ENCODE peak calls at places on chromosomes 12 and 14, in ten cellular contexts. One of them, this sample, is unnamed.

GRCh38 chr14:100302616-100303015 is 3.6 kb downstream of the SLC25A29 start:
- DNase-seq in tibial artery: no peak
- DNase-seq in K562: no peak
- DNase-seq in foreskin fibroblast: no peak
- DNase-seq in uterus: no peak
- DNase-seq in Peyer's patch: no peak
- DNase-seq in MM.1S: no peak
- DNase-seq in GM12865: no peak
- DNase-seq in endothelial cell: no peak
- DNase-seq in fibroblast of pulmonary artery: no peak
- DNase-seq in this sample: no peak

GRCh38 chr14:31926123-31926522 is 151.0 kb upstream of the ARHGAP5 start:
- DNase-seq in tibial artery: no peak
- DNase-seq in uterus: no peak
- DNase-seq in Peyer's patch: no peak
- DNase-seq in fibroblast of pulmonary artery: peak; percentile 66
- DNase-seq in GM12865: peak; percentile 58
- DNase-seq in foreskin fibroblast: peak; percentile 64
- DNase-seq in MM.1S: peak; percentile 48
- DNase-seq in K562: peak; percentile 29
- DNase-seq in endothelial cell: no peak
- DNase-seq in this sample: peak; percentile 52

GRCh38 chr14:94722397-94722796 is 47.5 kb downstream of the GSC start:
- DNase-seq in GM12865: no peak
- DNase-seq in MM.1S: no peak
- DNase-seq in foreskin fibroblast: no peak
- DNase-seq in Peyer's patch: no peak
- DNase-seq in tibial artery: no peak
- DNase-seq in endothelial cell: no peak
- DNase-seq in fibroblast of pulmonary artery: no peak
- DNase-seq in K562: no peak
- DNase-seq in uterus: no peak
- DNase-seq in this sample: no peak

GRCh38 chr14:37593496-37594237 is 1.4 kb downstream of the FOXA1 start:
- DNase-seq in GM12865: no peak
- DNase-seq in fibroblast of pulmonary artery: no peak
- DNase-seq in foreskin fibroblast: no peak
- DNase-seq in Peyer's patch: no peak
- DNase-seq in MM.1S: no peak
- DNase-seq in K562: no peak
- DNase-seq in endothelial cell: no peak
- DNase-seq in tibial artery: no peak
- DNase-seq in uterus: no peak
- DNase-seq in this sample: no peak

GRCh38 chr12:112005419-112006395 is 7.3 kb downstream of the TMEM116 start:
- DNase-seq in uterus: no peak
- DNase-seq in Peyer's patch: no peak
- DNase-seq in GM12865: no peak
- DNase-seq in fibroblast of pulmonary artery: no peak
- DNase-seq in foreskin fibroblast: peak; percentile 39
- DNase-seq in K562: peak; percentile 58
- DNase-seq in MM.1S: no peak
- DNase-seq in tibial artery: no peak
- DNase-seq in endothelial cell: no peak
- DNase-seq in this sample: no peak

GRCh38 chr14:68976160-68977067 is 2.7 kb downstream of the ACTN1 start:
- DNase-seq in Peyer's patch: no peak
- DNase-seq in MM.1S: no peak
- DNase-seq in K562: no peak
- DNase-seq in uterus: peak; percentile 75
- DNase-seq in GM12865: no peak
- DNase-seq in foreskin fibroblast: peak; percentile 69
- DNase-seq in fibroblast of pulmonary artery: no peak
- DNase-seq in tibial artery: peak; percentile 94
- DNase-seq in endothelial cell: no peak
- DNase-seq in this sample: no peak

GRCh38 chr14:82438416-82438815 is 904.8 kb upstream of the SEL1L start:
- DNase-seq in foreskin fibroblast: no peak
- DNase-seq in GM12865: no peak
- DNase-seq in Peyer's patch: no peak
- DNase-seq in uterus: no peak
- DNase-seq in K562: no peak
- DNase-seq in fibroblast of pulmonary artery: no peak
- DNase-seq in MM.1S: no peak
- DNase-seq in tibial artery: no peak
- DNase-seq in endothelial cell: no peak
- DNase-seq in this sample: no peak

GRCh38 chr14:89386214-89386886 is 30.7 kb downstream of the FOXN3 start:
- DNase-seq in MM.1S: no peak
- DNase-seq in GM12865: peak; percentile 76
- DNase-seq in tibial artery: no peak
- DNase-seq in K562: no peak
- DNase-seq in Peyer's patch: no peak
- DNase-seq in uterus: no peak
- DNase-seq in endothelial cell: no peak
- DNase-seq in foreskin fibroblast: peak; percentile 67
- DNase-seq in fibroblast of pulmonary artery: no peak
- DNase-seq in this sample: no peak

GRCh38 chr14:100237735-100238418 is 1.1 kb upstream of the YY1 start:
- DNase-seq in tibial artery: peak; percentile 75
- DNase-seq in MM.1S: peak; percentile 47
- DNase-seq in K562: no peak
- DNase-seq in Peyer's patch: peak; percentile 48
- DNase-seq in GM12865: peak; percentile 78
- DNase-seq in uterus: no peak
- DNase-seq in fibroblast of pulmonary artery: peak; percentile 57
- DNase-seq in foreskin fibroblast: peak; percentile 76
- DNase-seq in endothelial cell: peak; percentile 44
- DNase-seq in this sample: peak; percentile 67

GRCh38 chr12:40049268-40049667 is 56.6 kb downstream of the SLC2A13 start:
- DNase-seq in K562: no peak
- DNase-seq in fibroblast of pulmonary artery: no peak
- DNase-seq in MM.1S: peak; percentile 34
- DNase-seq in uterus: no peak
- DNase-seq in Peyer's patch: no peak
- DNase-seq in tibial artery: no peak
- DNase-seq in foreskin fibroblast: no peak
- DNase-seq in endothelial cell: no peak
- DNase-seq in GM12865: no peak
- DNase-seq in this sample: no peak

GRCh38 chr12:112130461-112130998 is 5.2 kb downstream of the TRAFD1 start:
- DNase-seq in MM.1S: peak; percentile 48
- DNase-seq in GM12865: peak; percentile 68
- DNase-seq in K562: no peak
- DNase-seq in Peyer's patch: no peak
- DNase-seq in tibial artery: no peak
- DNase-seq in foreskin fibroblast: no peak
- DNase-seq in endothelial cell: no peak
- DNase-seq in fibroblast of pulmonary artery: no peak
- DNase-seq in uterus: no peak
- DNase-seq in this sample: peak; percentile 55

GRCh38 chr14:69354383-69355154 is 43.5 kb downstream of the ERH start:
- DNase-seq in GM12865: peak; percentile 95
- DNase-seq in foreskin fibroblast: no peak
- DNase-seq in fibroblast of pulmonary artery: no peak
- DNase-seq in uterus: no peak
- DNase-seq in Peyer's patch: peak; percentile 71
- DNase-seq in MM.1S: peak; percentile 87
- DNase-seq in K562: no peak
- DNase-seq in endothelial cell: no peak
- DNase-seq in tibial artery: no peak
- DNase-seq in this sample: peak; percentile 91

GRCh38 chr14:80427101-80427500 is 215.8 kb upstream of the DIO2 start:
- DNase-seq in GM12865: no peak
- DNase-seq in K562: no peak
- DNase-seq in uterus: no peak
- DNase-seq in tibial artery: no peak
- DNase-seq in foreskin fibroblast: peak; percentile 40
- DNase-seq in endothelial cell: no peak
- DNase-seq in MM.1S: no peak
- DNase-seq in fibroblast of pulmonary artery: peak; percentile 46
- DNase-seq in Peyer's patch: no peak
- DNase-seq in this sample: no peak

GRCh38 chr12:20006856-20007255 is 361.5 kb upstream of the PDE3A start:
- DNase-seq in GM12865: no peak
- DNase-seq in K562: no peak
- DNase-seq in endothelial cell: no peak
- DNase-seq in MM.1S: no peak
- DNase-seq in fibroblast of pulmonary artery: no peak
- DNase-seq in uterus: no peak
- DNase-seq in Peyer's patch: no peak
- DNase-seq in foreskin fibroblast: peak; percentile 35
- DNase-seq in tibial artery: no peak
- DNase-seq in this sample: no peak

GRCh38 chr12:109156036-109156435 is 39.6 kb downstream of the ACACB start:
- DNase-seq in tibial artery: no peak
- DNase-seq in K562: no peak
- DNase-seq in MM.1S: no peak
- DNase-seq in GM12865: no peak
- DNase-seq in fibroblast of pulmonary artery: no peak
- DNase-seq in foreskin fibroblast: no peak
- DNase-seq in Peyer's patch: no peak
- DNase-seq in uterus: no peak
- DNase-seq in endothelial cell: no peak
- DNase-seq in this sample: no peak
- TF ChIP-seq CTCF in tibial artery: no peak
- TF ChIP-seq CTCF in K562: no peak
- TF ChIP-seq CTCF in MM.1S: no peak
- TF ChIP-seq CTCF in GM12865: no peak
- TF ChIP-seq CTCF in fibroblast of pulmonary artery: no peak
- TF ChIP-seq CTCF in foreskin fibroblast: no peak
- TF ChIP-seq CTCF in Peyer's patch: no peak
- TF ChIP-seq CTCF in uterus: no peak
- TF ChIP-seq CTCF in endothelial cell: no peak
- TF ChIP-seq CTCF in this sample: no peak

GRCh38 chr12:53465679-53466078 is 13.8 kb downstream of the PCBP2 start:
- DNase-seq in fibroblast of pulmonary artery: no peak
- DNase-seq in tibial artery: no peak
- DNase-seq in Peyer's patch: no peak
- DNase-seq in K562: no peak
- DNase-seq in uterus: no peak
- DNase-seq in endothelial cell: no peak
- DNase-seq in foreskin fibroblast: no peak
- DNase-seq in MM.1S: peak; percentile 56
- DNase-seq in GM12865: no peak
- DNase-seq in this sample: no peak

GRCh38 chr12:53466640-53467039 is 14.7 kb downstream of the PCBP2 start:
- DNase-seq in endothelial cell: no peak
- DNase-seq in uterus: no peak
- DNase-seq in MM.1S: no peak
- DNase-seq in Peyer's patch: no peak
- DNase-seq in foreskin fibroblast: no peak
- DNase-seq in tibial artery: no peak
- DNase-seq in K562: no peak
- DNase-seq in fibroblast of pulmonary artery: no peak
- DNase-seq in GM12865: no peak
- DNase-seq in this sample: no peak

GRCh38 chr12:53462935-53463334 is 11.0 kb downstream of the PCBP2 start:
- DNase-seq in fibroblast of pulmonary artery: no peak
- DNase-seq in GM12865: no peak
- DNase-seq in uterus: no peak
- DNase-seq in Peyer's patch: no peak
- DNase-seq in tibial artery: no peak
- DNase-seq in endothelial cell: no peak
- DNase-seq in foreskin fibroblast: no peak
- DNase-seq in MM.1S: peak; percentile 57
- DNase-seq in K562: no peak
- DNase-seq in this sample: no peak

GRCh38 chr12:53463802-53464375 is 12.0 kb downstream of the PCBP2 start:
- DNase-seq in GM12865: no peak
- DNase-seq in fibroblast of pulmonary artery: no peak
- DNase-seq in endothelial cell: no peak
- DNase-seq in Peyer's patch: no peak
- DNase-seq in tibial artery: no peak
- DNase-seq in K562: no peak
- DNase-seq in uterus: no peak
- DNase-seq in foreskin fibroblast: no peak
- DNase-seq in MM.1S: peak; percentile 51
- DNase-seq in this sample: no peak

GRCh38 chr12:53464685-53465084 is 12.8 kb downstream of the PCBP2 start:
- DNase-seq in foreskin fibroblast: no peak
- DNase-seq in K562: no peak
- DNase-seq in GM12865: no peak
- DNase-seq in fibroblast of pulmonary artery: no peak
- DNase-seq in uterus: no peak
- DNase-seq in MM.1S: no peak
- DNase-seq in tibial artery: no peak
- DNase-seq in endothelial cell: no peak
- DNase-seq in Peyer's patch: no peak
- DNase-seq in this sample: no peak
- TF ChIP-seq CTCF in foreskin fibroblast: no peak
- TF ChIP-seq CTCF in K562: no peak
- TF ChIP-seq CTCF in GM12865: no peak
- TF ChIP-seq CTCF in fibroblast of pulmonary artery: no peak
- TF ChIP-seq CTCF in uterus: no peak
- TF ChIP-seq CTCF in MM.1S: no peak
- TF ChIP-seq CTCF in tibial artery: no peak
- TF ChIP-seq CTCF in endothelial cell: no peak
- TF ChIP-seq CTCF in Peyer's patch: no peak
- TF ChIP-seq CTCF in this sample: no peak

DNA sequence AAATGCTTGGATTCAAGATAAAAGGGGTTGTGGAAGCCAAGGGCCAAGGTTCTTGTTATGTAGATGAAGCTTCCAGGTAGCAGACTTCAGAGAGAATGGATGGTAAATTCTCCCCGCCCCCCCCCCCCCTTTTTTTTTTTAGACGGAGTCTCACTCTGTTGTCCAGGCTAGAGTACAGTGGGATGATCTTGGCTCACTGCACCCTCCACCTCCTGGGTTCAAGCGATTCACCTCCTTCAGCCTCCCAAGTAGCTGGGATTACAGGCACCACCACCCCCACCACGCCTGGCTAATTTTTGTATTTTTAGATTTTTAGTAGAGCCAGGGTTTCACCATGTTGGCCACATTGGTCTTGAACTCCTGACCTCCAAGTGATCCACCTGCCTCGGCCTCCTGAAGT is 4.1 kb downstream of the DGLUCY start:
- DNase-seq in uterus: no peak
- DNase-seq in GM12865: no peak
- DNase-seq in MM.1S: no peak
- DNase-seq in K562: no peak
- DNase-seq in foreskin fibroblast: no peak
- DNase-seq in fibroblast of pulmonary artery: no peak
- DNase-seq in endothelial cell: no peak
- DNase-seq in Peyer's patch: no peak
- DNase-seq in tibial artery: no peak
- DNase-seq in this sample: no peak
- TF ChIP-seq CTCF in uterus: no peak
- TF ChIP-seq CTCF in GM12865: no peak
- TF ChIP-seq CTCF in MM.1S: no peak
- TF ChIP-seq CTCF in K562: no peak
- TF ChIP-seq CTCF in foreskin fibroblast: no peak
- TF ChIP-seq CTCF in fibroblast of pulmonary artery: no peak
- TF ChIP-seq CTCF in endothelial cell: no peak
- TF ChIP-seq CTCF in Peyer's patch: no peak
- TF ChIP-seq CTCF in tibial artery: no peak
- TF ChIP-seq CTCF in this sample: no peak

DNA sequence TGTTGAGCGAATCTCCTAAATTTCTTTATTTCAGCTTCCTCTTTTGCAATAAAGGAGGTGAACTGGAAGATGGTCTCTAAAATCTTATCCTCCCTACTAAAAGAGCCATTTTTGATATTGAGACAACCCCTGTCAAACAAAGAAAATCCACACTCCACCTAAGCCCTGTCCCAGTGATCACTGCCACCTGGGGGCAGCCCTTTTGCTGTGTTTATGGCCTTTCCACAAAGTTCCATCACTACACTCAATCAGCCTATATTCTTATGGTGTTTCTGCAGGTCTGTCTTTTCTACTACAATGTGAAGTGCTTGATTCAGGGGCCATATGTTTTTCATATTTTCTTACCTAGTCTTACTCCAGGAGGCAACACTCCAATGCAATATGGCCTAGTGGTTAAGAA is 163.7 kb downstream of the BMP4 start:
- DNase-seq in Peyer's patch: no peak
- DNase-seq in K562: no peak
- DNase-seq in uterus: no peak
- DNase-seq in GM12865: peak; percentile 14
- DNase-seq in MM.1S: no peak
- DNase-seq in fibroblast of pulmonary artery: no peak
- DNase-seq in foreskin fibroblast: no peak
- DNase-seq in endothelial cell: no peak
- DNase-seq in tibial artery: no peak
- DNase-seq in this sample: no peak
- TF ChIP-seq CTCF in Peyer's patch: no peak
- TF ChIP-seq CTCF in K562: no peak
- TF ChIP-seq CTCF in uterus: no peak
- TF ChIP-seq CTCF in GM12865: peak; percentile 8
- TF ChIP-seq CTCF in MM.1S: no peak
- TF ChIP-seq CTCF in fibroblast of pulmonary artery: peak; percentile 9
- TF ChIP-seq CTCF in foreskin fibroblast: no peak
- TF ChIP-seq CTCF in endothelial cell: no peak
- TF ChIP-seq CTCF in tibial artery: no peak
- TF ChIP-seq CTCF in this sample: no peak

This sample was measured in GM13976.